ENCODE peak calls at places on chromosome 14, in six cellular contexts. One of them, this sample, is unnamed.

GRCh38 chr14:95533391-95533821 is 1.4 kb upstream of the GLRX5 start:
- DNase-seq in head of caudate nucleus: no peak
- DNase-seq in lower lobe of right lung: no peak
- DNase-seq in vagina: no peak
- DNase-seq in cardiac muscle cell: peak
- DNase-seq in activated CD4-positive, CD25-positive, alpha-beta regulatory T cell treated with anti-CD3 and anti-CD28 coated beads, Interleukin-2, amount 50 U/mL, for 16 hours: no peak
- DNase-seq in this sample: no peak

GRCh38 chr14:79318371-79318770 is 892.9 kb downstream of the DIO2 start:
- DNase-seq in lower lobe of right lung: no peak
- DNase-seq in cardiac muscle cell: peak
- DNase-seq in activated CD4-positive, CD25-positive, alpha-beta regulatory T cell treated with anti-CD3 and anti-CD28 coated beads, Interleukin-2, amount 50 U/mL, for 16 hours: no peak
- DNase-seq in head of caudate nucleus: no peak
- DNase-seq in vagina: no peak
- DNase-seq in this sample: no peak

GRCh38 chr14:65940056-65940735 is 527.7 kb downstream of the FUT8 start:
- DNase-seq in head of caudate nucleus: no peak
- DNase-seq in activated CD4-positive, CD25-positive, alpha-beta regulatory T cell treated with anti-CD3 and anti-CD28 coated beads, Interleukin-2, amount 50 U/mL, for 16 hours: no peak
- DNase-seq in vagina: no peak
- DNase-seq in lower lobe of right lung: no peak
- DNase-seq in cardiac muscle cell: no peak
- DNase-seq in this sample: no peak

GRCh38 chr14:65840786-65841185 is 428.3 kb downstream of the FUT8 start:
- DNase-seq in head of caudate nucleus: no peak
- DNase-seq in lower lobe of right lung: no peak
- DNase-seq in cardiac muscle cell: peak
- DNase-seq in vagina: no peak
- DNase-seq in activated CD4-positive, CD25-positive, alpha-beta regulatory T cell treated with anti-CD3 and anti-CD28 coated beads, Interleukin-2, amount 50 U/mL, for 16 hours: no peak
- DNase-seq in this sample: no peak

GRCh38 chr14:89420502-89420901 is 3.5 kb upstream of the FOXN3 start:
- DNase-seq in head of caudate nucleus: no peak
- DNase-seq in cardiac muscle cell: no peak
- DNase-seq in vagina: no peak
- DNase-seq in lower lobe of right lung: no peak
- DNase-seq in activated CD4-positive, CD25-positive, alpha-beta regulatory T cell treated with anti-CD3 and anti-CD28 coated beads, Interleukin-2, amount 50 U/mL, for 16 hours: no peak
- DNase-seq in this sample: no peak

GRCh38 chr14:33686218-33686617 is 264.7 kb downstream of the EGLN3 start:
- DNase-seq in lower lobe of right lung: no peak
- DNase-seq in cardiac muscle cell: no peak
- DNase-seq in vagina: no peak
- DNase-seq in activated CD4-positive, CD25-positive, alpha-beta regulatory T cell treated with anti-CD3 and anti-CD28 coated beads, Interleukin-2, amount 50 U/mL, for 16 hours: no peak
- DNase-seq in head of caudate nucleus: no peak
- DNase-seq in this sample: peak

GRCh38 chr14:52268191-52269061 is 928 bp downstream of the PTGDR start:
- DNase-seq in cardiac muscle cell: peak
- DNase-seq in vagina: no peak
- DNase-seq in activated CD4-positive, CD25-positive, alpha-beta regulatory T cell treated with anti-CD3 and anti-CD28 coated beads, Interleukin-2, amount 50 U/mL, for 16 hours: no peak
- DNase-seq in head of caudate nucleus: peak
- DNase-seq in lower lobe of right lung: no peak
- DNase-seq in this sample: no peak

GRCh38 chr14:92302481-92302880 is 20.5 kb upstream of the SLC24A4 start:
- DNase-seq in head of caudate nucleus: no peak
- DNase-seq in cardiac muscle cell: no peak
- DNase-seq in activated CD4-positive, CD25-positive, alpha-beta regulatory T cell treated with anti-CD3 and anti-CD28 coated beads, Interleukin-2, amount 50 U/mL, for 16 hours: no peak
- DNase-seq in vagina: no peak
- DNase-seq in lower lobe of right lung: no peak
- DNase-seq in this sample: no peak

GRCh38 chr14:74278080-74278479 is 24.7 kb downstream of the ABCD4 start:
- DNase-seq in activated CD4-positive, CD25-positive, alpha-beta regulatory T cell treated with anti-CD3 and anti-CD28 coated beads, Interleukin-2, amount 50 U/mL, for 16 hours: no peak
- DNase-seq in lower lobe of right lung: no peak
- DNase-seq in vagina: no peak
- DNase-seq in cardiac muscle cell: no peak
- DNase-seq in head of caudate nucleus: no peak
- DNase-seq in this sample: no peak

GRCh38 chr14:73026243-73026844 is 562 bp downstream of the ZFYVE1 start:
- DNase-seq in cardiac muscle cell: no peak
- DNase-seq in head of caudate nucleus: no peak
- DNase-seq in activated CD4-positive, CD25-positive, alpha-beta regulatory T cell treated with anti-CD3 and anti-CD28 coated beads, Interleukin-2, amount 50 U/mL, for 16 hours: no peak
- DNase-seq in lower lobe of right lung: no peak
- DNase-seq in vagina: no peak
- DNase-seq in this sample: no peak

GRCh38 chr14:100617715-100618693 is 30.8 kb upstream of the BEGAIN start:
- DNase-seq in vagina: no peak
- DNase-seq in activated CD4-positive, CD25-positive, alpha-beta regulatory T cell treated with anti-CD3 and anti-CD28 coated beads, Interleukin-2, amount 50 U/mL, for 16 hours: no peak
- DNase-seq in cardiac muscle cell: peak
- DNase-seq in lower lobe of right lung: no peak
- DNase-seq in head of caudate nucleus: peak
- DNase-seq in this sample: peak

GRCh38 chr14:21078287-21078686 is 8.2 kb downstream of the ARHGEF40 start:
- DNase-seq in cardiac muscle cell: no peak
- DNase-seq in activated CD4-positive, CD25-positive, alpha-beta regulatory T cell treated with anti-CD3 and anti-CD28 coated beads, Interleukin-2, amount 50 U/mL, for 16 hours: no peak
- DNase-seq in lower lobe of right lung: no peak
- DNase-seq in vagina: no peak
- DNase-seq in head of caudate nucleus: no peak
- DNase-seq in this sample: no peak

GRCh38 chr14:101233016-101233355 is 328.3 kb upstream of the DIO3 start:
- DNase-seq in head of caudate nucleus: no peak
- DNase-seq in cardiac muscle cell: no peak
- DNase-seq in activated CD4-positive, CD25-positive, alpha-beta regulatory T cell treated with anti-CD3 and anti-CD28 coated beads, Interleukin-2, amount 50 U/mL, for 16 hours: no peak
- DNase-seq in vagina: no peak
- DNase-seq in lower lobe of right lung: no peak
- DNase-seq in this sample: no peak

GRCh38 chr14:54209501-54210231 is 187.1 kb upstream of the CDKN3 start:
- DNase-seq in activated CD4-positive, CD25-positive, alpha-beta regulatory T cell treated with anti-CD3 and anti-CD28 coated beads, Interleukin-2, amount 50 U/mL, for 16 hours: no peak
- DNase-seq in vagina: no peak
- DNase-seq in cardiac muscle cell: peak
- DNase-seq in head of caudate nucleus: no peak
- DNase-seq in lower lobe of right lung: no peak
- DNase-seq in this sample: no peak

GRCh38 chr14:97777622-97778021 is 980.4 kb downstream of the VRK1 start:
- DNase-seq in head of caudate nucleus: no peak
- DNase-seq in activated CD4-positive, CD25-positive, alpha-beta regulatory T cell treated with anti-CD3 and anti-CD28 coated beads, Interleukin-2, amount 50 U/mL, for 16 hours: no peak
- DNase-seq in vagina: no peak
- DNase-seq in lower lobe of right lung: no peak
- DNase-seq in cardiac muscle cell: no peak
- DNase-seq in this sample: no peak